ENCODE peak calls at places on chromosome 21, in seven cellular contexts. I, A, H, F, L, M and Y are unnamed samples.
A peak's percentile ranks its signal among the peaks of the same experiment; 100 is the strongest.

GRCh38 chr21:33266050-33266783 is at the start of gene IL10RB:
- DNase-seq in H (peak; percentile 20), A (peak; percentile 86), L (peak; percentile 16), F (peak; percentile 94), I (peak; percentile 78), M (peak; percentile 55), Y (peak; percentile 86)

GRCh38 chr21:42781981-42782722 is 97.2 kb downstream of the WDR4 start:
- DNase-seq in I (no peak), F (no peak), L (no peak), M (no peak), H (no peak), A (no peak), Y (no peak)

GRCh38 chr21:16193758-16194606 is 464.2 kb downstream of the USP25 start:
- DNase-seq in F (peak; percentile 82), M (no peak), A (no peak), L (no peak), H (no peak), I (no peak), Y (peak; percentile 53)

GRCh38 chr21:45411810-45412206 is 6.8 kb downstream of the COL18A1 start:
- DNase-seq in H (no peak), L (no peak), F (no peak), I (no peak), A (no peak), M (no peak), Y (no peak)

GRCh38 chr21:34865922-34866271 is 183.2 kb downstream of the RUNX1 start:
- DNase-seq in L (no peak), I (peak; percentile 41), A (no peak), F (no peak), H (no peak), M (peak; percentile 39), Y (no peak)

GRCh38 chr21:45584786-45585185 is 42.5 kb upstream of the SLC19A1 start:
- DNase-seq in L (no peak), F (peak; percentile 54), A (no peak), I (no peak), H (no peak), M (no peak), Y (no peak)

GRCh38 chr21:46459356-46460112 is 843 bp downstream of the DIP2A start:
- DNase-seq in M (no peak), I (peak; percentile 4), L (no peak), H (no peak), A (no peak), F (no peak), Y (no peak)

GRCh38 chr21:46207006-46207919 is 21.3 kb downstream of the LSS start:
- DNase-seq in A (no peak), M (no peak), I (no peak), L (no peak), H (no peak), F (peak; percentile 58), Y (no peak)

GRCh38 chr21:46122241-46122671 is 24.3 kb downstream of the COL6A2 start:
- DNase-seq in H (no peak), I (no peak), A (no peak), F (peak; percentile 50), L (no peak), M (no peak), Y (no peak)

GRCh38 chr21:33029975-33030461 is 4.3 kb downstream of the OLIG2 start:
- DNase-seq in L (no peak), M (no peak), I (no peak), A (no peak), F (no peak), H (no peak), Y (no peak)

GRCh38 chr21:33752260-33752659 is 110.0 kb downstream of the ITSN1 start:
- DNase-seq in F (no peak), I (no peak), A (no peak), M (no peak), L (no peak), H (no peak), Y (no peak)

GRCh38 chr21:36132691-36133090 is 2.2 kb upstream of the CBR3 start:
- DNase-seq in L (no peak), F (no peak), A (no peak), I (no peak), M (no peak), H (no peak), Y (no peak)

GRCh38 chr21:44509539-44509938 is 30.5 kb downstream of the KRTAP10-1 start:
- DNase-seq in H (no peak), M (no peak), I (no peak), F (peak; percentile 81), A (no peak), L (peak; percentile 78), Y (no peak)

GRCh38 chr21:35398366-35398982 is 349.4 kb upstream of the RUNX1 start:
- DNase-seq in L (no peak), F (no peak), A (no peak), M (no peak), I (no peak), H (no peak), Y (no peak)

GRCh38 chr21:16535100-16535418 is 805.3 kb downstream of the USP25 start:
- DNase-seq in L (peak; percentile 29), H (no peak), F (peak; percentile 87), I (no peak), A (no peak), M (no peak), Y (no peak)

GRCh38 chr21:45438391-45439145 is 33.6 kb downstream of the COL18A1 start:
- DNase-seq in L (no peak), H (no peak), I (no peak), A (no peak), M (no peak), F (no peak), Y (no peak)

GRCh38 chr21:19523731-19524130 is 1120.1 kb upstream of the TMPRSS15 start:
- DNase-seq in A (no peak), M (no peak), I (no peak), L (peak; percentile 5), H (no peak), F (no peak), Y (no peak)